ENCODE peak calls at places on chromosome 2, in nine cellular contexts. One of them, this sample, is unnamed.

GRCh38 chr2:100755441-100755840 is 64.5 kb upstream of the NPAS2 start:
- DNase-seq in CD8-positive, alpha-beta memory T cell: no peak
- DNase-seq in breast epithelium: no peak
- DNase-seq in caudate nucleus: no peak
- DNase-seq in left ventricle myocardium inferior: no peak
- DNase-seq in aorta: no peak
- DNase-seq in fibroblast of lung: peak; percentile 85
- DNase-seq in dorsolateral prefrontal cortex: no peak
- DNase-seq in cardiac muscle cell: no peak
- DNase-seq in this sample: no peak

GRCh38 chr2:121911036-121911435 is 155.6 kb downstream of the TSN start:
- DNase-seq in CD8-positive, alpha-beta memory T cell: no peak
- DNase-seq in breast epithelium: no peak
- DNase-seq in caudate nucleus: no peak
- DNase-seq in left ventricle myocardium inferior: no peak
- DNase-seq in aorta: no peak
- DNase-seq in fibroblast of lung: no peak
- DNase-seq in dorsolateral prefrontal cortex: no peak
- DNase-seq in cardiac muscle cell: no peak
- DNase-seq in this sample: no peak

GRCh38 chr2:941811-942360 is 8.8 kb upstream of the SNTG2 start:
- DNase-seq in CD8-positive, alpha-beta memory T cell: no peak
- DNase-seq in breast epithelium: no peak
- DNase-seq in caudate nucleus: no peak
- DNase-seq in left ventricle myocardium inferior: no peak
- DNase-seq in aorta: no peak
- DNase-seq in fibroblast of lung: no peak
- DNase-seq in dorsolateral prefrontal cortex: no peak
- DNase-seq in cardiac muscle cell: no peak
- DNase-seq in this sample: no peak

GRCh38 chr2:207334631-207335371 is 169.1 kb upstream of the KLF7 start:
- DNase-seq in CD8-positive, alpha-beta memory T cell: no peak
- DNase-seq in breast epithelium: no peak
- DNase-seq in caudate nucleus: no peak
- DNase-seq in left ventricle myocardium inferior: peak; percentile 53
- DNase-seq in aorta: peak; percentile 84
- DNase-seq in fibroblast of lung: peak; percentile 100
- DNase-seq in dorsolateral prefrontal cortex: peak; percentile 43
- DNase-seq in cardiac muscle cell: peak; percentile 55
- DNase-seq in this sample: peak; percentile 36

GRCh38 chr2:110858135-110858737 is 125.9 kb downstream of the ACOXL start:
- DNase-seq in CD8-positive, alpha-beta memory T cell: peak; percentile 87
- DNase-seq in breast epithelium: no peak
- DNase-seq in caudate nucleus: no peak
- DNase-seq in left ventricle myocardium inferior: no peak
- DNase-seq in aorta: no peak
- DNase-seq in fibroblast of lung: no peak
- DNase-seq in dorsolateral prefrontal cortex: peak; percentile 10
- DNase-seq in cardiac muscle cell: no peak
- DNase-seq in this sample: no peak

GRCh38 chr2:56816666-56817065 is 632.9 kb downstream of the CCDC85A start:
- DNase-seq in CD8-positive, alpha-beta memory T cell: no peak
- DNase-seq in breast epithelium: no peak
- DNase-seq in caudate nucleus: no peak
- DNase-seq in left ventricle myocardium inferior: no peak
- DNase-seq in aorta: no peak
- DNase-seq in fibroblast of lung: no peak
- DNase-seq in dorsolateral prefrontal cortex: no peak
- DNase-seq in cardiac muscle cell: no peak
- DNase-seq in this sample: no peak

GRCh38 chr2:188869560-188869959 is 104.6 kb upstream of the COL3A1 start:
- DNase-seq in CD8-positive, alpha-beta memory T cell: no peak
- DNase-seq in breast epithelium: no peak
- DNase-seq in caudate nucleus: no peak
- DNase-seq in left ventricle myocardium inferior: no peak
- DNase-seq in aorta: peak; percentile 54
- DNase-seq in fibroblast of lung: peak; percentile 72
- DNase-seq in dorsolateral prefrontal cortex: no peak
- DNase-seq in cardiac muscle cell: peak; percentile 14
- DNase-seq in this sample: no peak

GRCh38 chr2:237673130-237673921 is 45.9 kb downstream of the LRRFIP1 start:
- DNase-seq in CD8-positive, alpha-beta memory T cell: peak; percentile 92
- DNase-seq in breast epithelium: no peak
- DNase-seq in caudate nucleus: peak; percentile 33
- DNase-seq in left ventricle myocardium inferior: peak; percentile 66
- DNase-seq in aorta: peak; percentile 89
- DNase-seq in fibroblast of lung: peak; percentile 70
- DNase-seq in dorsolateral prefrontal cortex: peak; percentile 80
- DNase-seq in cardiac muscle cell: peak; percentile 51
- DNase-seq in this sample: no peak

GRCh38 chr2:103155308-103155707 is 393.5 kb downstream of the TMEM182 start:
- DNase-seq in CD8-positive, alpha-beta memory T cell: no peak
- DNase-seq in breast epithelium: no peak
- DNase-seq in caudate nucleus: no peak
- DNase-seq in left ventricle myocardium inferior: no peak
- DNase-seq in aorta: no peak
- DNase-seq in fibroblast of lung: no peak
- DNase-seq in dorsolateral prefrontal cortex: no peak
- DNase-seq in cardiac muscle cell: no peak
- DNase-seq in this sample: no peak

GRCh38 chr2:40418614-40419013 is 33.3 kb downstream of the SLC8A1 start:
- DNase-seq in CD8-positive, alpha-beta memory T cell: no peak
- DNase-seq in breast epithelium: no peak
- DNase-seq in caudate nucleus: no peak
- DNase-seq in left ventricle myocardium inferior: no peak
- DNase-seq in aorta: no peak
- DNase-seq in fibroblast of lung: no peak
- DNase-seq in dorsolateral prefrontal cortex: no peak
- DNase-seq in cardiac muscle cell: no peak
- DNase-seq in this sample: no peak
- H3K27ac ChIP-seq in CD8-positive, alpha-beta memory T cell: no peak overlapping the region
- H3K27ac ChIP-seq in breast epithelium: no peak overlapping the region
- H3K27ac ChIP-seq in caudate nucleus: no peak overlapping the region
- H3K27ac ChIP-seq in left ventricle myocardium inferior: peak overlapping the region; percentile 71
- H3K27ac ChIP-seq in aorta: peak overlapping the region; percentile 78
- H3K27ac ChIP-seq in fibroblast of lung: no peak overlapping the region
- H3K27ac ChIP-seq in dorsolateral prefrontal cortex: no peak overlapping the region
- H3K27ac ChIP-seq in cardiac muscle cell: peak overlapping the region; percentile 75
- H3K27ac ChIP-seq in this sample: no peak overlapping the region

GRCh38 chr2:10328667-10329583 is 26.2 kb downstream of the HPCAL1 start:
- DNase-seq in CD8-positive, alpha-beta memory T cell: no peak
- DNase-seq in breast epithelium: no peak
- DNase-seq in caudate nucleus: no peak
- DNase-seq in left ventricle myocardium inferior: no peak
- DNase-seq in aorta: no peak
- DNase-seq in fibroblast of lung: no peak
- DNase-seq in dorsolateral prefrontal cortex: no peak
- DNase-seq in cardiac muscle cell: no peak
- DNase-seq in this sample: no peak

GRCh38 chr2:10325278-10326145 is 22.8 kb downstream of the HPCAL1 start:
- DNase-seq in CD8-positive, alpha-beta memory T cell: no peak
- DNase-seq in breast epithelium: no peak
- DNase-seq in caudate nucleus: no peak
- DNase-seq in left ventricle myocardium inferior: no peak
- DNase-seq in aorta: no peak
- DNase-seq in fibroblast of lung: no peak
- DNase-seq in dorsolateral prefrontal cortex: no peak
- DNase-seq in cardiac muscle cell: no peak
- DNase-seq in this sample: no peak

GRCh38 chr2:10326151-10326616 is 23.5 kb downstream of the HPCAL1 start:
- DNase-seq in CD8-positive, alpha-beta memory T cell: no peak
- DNase-seq in breast epithelium: no peak
- DNase-seq in caudate nucleus: no peak
- DNase-seq in left ventricle myocardium inferior: no peak
- DNase-seq in aorta: no peak
- DNase-seq in fibroblast of lung: no peak
- DNase-seq in dorsolateral prefrontal cortex: no peak
- DNase-seq in cardiac muscle cell: no peak
- DNase-seq in this sample: no peak

GRCh38 chr2:10327896-10328666 is 25.4 kb downstream of the HPCAL1 start:
- DNase-seq in CD8-positive, alpha-beta memory T cell: no peak
- DNase-seq in breast epithelium: no peak
- DNase-seq in caudate nucleus: no peak
- DNase-seq in left ventricle myocardium inferior: no peak
- DNase-seq in aorta: no peak
- DNase-seq in fibroblast of lung: no peak
- DNase-seq in dorsolateral prefrontal cortex: no peak
- DNase-seq in cardiac muscle cell: no peak
- DNase-seq in this sample: no peak

GRCh38 chr2:10326707-10327594 is 24.2 kb downstream of the HPCAL1 start:
- DNase-seq in CD8-positive, alpha-beta memory T cell: no peak
- DNase-seq in breast epithelium: no peak
- DNase-seq in caudate nucleus: no peak
- DNase-seq in left ventricle myocardium inferior: peak; percentile 61
- DNase-seq in aorta: no peak
- DNase-seq in fibroblast of lung: no peak
- DNase-seq in dorsolateral prefrontal cortex: peak; percentile 40
- DNase-seq in cardiac muscle cell: no peak
- DNase-seq in this sample: peak; percentile 66
- H3K27ac ChIP-seq in CD8-positive, alpha-beta memory T cell: no peak overlapping the region
- H3K27ac ChIP-seq in breast epithelium: no peak overlapping the region
- H3K27ac ChIP-seq in caudate nucleus: no peak overlapping the region
- H3K27ac ChIP-seq in left ventricle myocardium inferior: peak overlapping the region; percentile 47
- H3K27ac ChIP-seq in aorta: no peak overlapping the region
- H3K27ac ChIP-seq in fibroblast of lung: no peak overlapping the region
- H3K27ac ChIP-seq in dorsolateral prefrontal cortex: no peak overlapping the region
- H3K27ac ChIP-seq in cardiac muscle cell: no peak overlapping the region
- H3K27ac ChIP-seq in this sample: peak overlapping the region; percentile 26

DNA sequence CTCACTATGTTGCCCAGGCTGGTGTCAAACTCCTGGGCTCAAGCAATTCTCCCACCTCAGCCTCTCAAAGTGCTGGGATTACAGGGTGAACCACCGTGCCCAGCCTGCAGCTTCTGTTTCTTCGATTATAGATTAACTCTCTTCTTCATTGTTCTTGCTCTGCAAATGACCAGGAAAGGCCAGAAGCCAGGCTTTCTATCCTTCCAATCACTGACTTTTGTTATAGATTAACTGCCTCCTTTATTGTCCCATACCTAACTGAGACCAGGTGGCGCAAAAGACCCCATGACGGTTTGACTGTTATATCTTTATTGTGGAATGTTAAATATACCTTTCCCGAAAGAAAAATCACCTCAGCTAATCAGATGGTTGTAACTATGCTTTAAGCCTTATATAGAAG is 196.9 kb downstream of the MREG start:
- DNase-seq in CD8-positive, alpha-beta memory T cell: no peak
- DNase-seq in breast epithelium: no peak
- DNase-seq in caudate nucleus: no peak
- DNase-seq in left ventricle myocardium inferior: no peak
- DNase-seq in aorta: no peak
- DNase-seq in fibroblast of lung: no peak
- DNase-seq in dorsolateral prefrontal cortex: no peak
- DNase-seq in cardiac muscle cell: no peak
- DNase-seq in this sample: no peak
- H3K27ac ChIP-seq in CD8-positive, alpha-beta memory T cell: no peak overlapping the region
- H3K27ac ChIP-seq in breast epithelium: no peak overlapping the region
- H3K27ac ChIP-seq in caudate nucleus: no peak overlapping the region
- H3K27ac ChIP-seq in left ventricle myocardium inferior: peak overlapping the region; percentile 21
- H3K27ac ChIP-seq in aorta: no peak overlapping the region
- H3K27ac ChIP-seq in fibroblast of lung: no peak overlapping the region
- H3K27ac ChIP-seq in dorsolateral prefrontal cortex: no peak overlapping the region
- H3K27ac ChIP-seq in cardiac muscle cell: no peak overlapping the region
- H3K27ac ChIP-seq in this sample: no peak overlapping the region

GRCh38 chr2:216116418-216116817 is 7.3 kb downstream of the XRCC5 start:
- DNase-seq in CD8-positive, alpha-beta memory T cell: no peak
- DNase-seq in breast epithelium: no peak
- DNase-seq in caudate nucleus: no peak
- DNase-seq in left ventricle myocardium inferior: no peak
- DNase-seq in aorta: no peak
- DNase-seq in fibroblast of lung: no peak
- DNase-seq in dorsolateral prefrontal cortex: no peak
- DNase-seq in cardiac muscle cell: no peak
- DNase-seq in this sample: no peak

GRCh38 chr2:216115224-216115582 is 6.1 kb downstream of the XRCC5 start:
- DNase-seq in CD8-positive, alpha-beta memory T cell: no peak
- DNase-seq in breast epithelium: no peak
- DNase-seq in caudate nucleus: peak; percentile 44
- DNase-seq in left ventricle myocardium inferior: no peak
- DNase-seq in aorta: no peak
- DNase-seq in fibroblast of lung: peak; percentile 25
- DNase-seq in dorsolateral prefrontal cortex: no peak
- DNase-seq in cardiac muscle cell: no peak
- DNase-seq in this sample: no peak

GRCh38 chr2:216112926-216113325 is 3.8 kb downstream of the XRCC5 start:
- DNase-seq in CD8-positive, alpha-beta memory T cell: no peak
- DNase-seq in breast epithelium: no peak
- DNase-seq in caudate nucleus: no peak
- DNase-seq in left ventricle myocardium inferior: no peak
- DNase-seq in aorta: no peak
- DNase-seq in fibroblast of lung: no peak
- DNase-seq in dorsolateral prefrontal cortex: no peak
- DNase-seq in cardiac muscle cell: no peak
- DNase-seq in this sample: no peak

GRCh38 chr2:216113572-216113971 is 4.4 kb downstream of the XRCC5 start:
- DNase-seq in CD8-positive, alpha-beta memory T cell: no peak
- DNase-seq in breast epithelium: no peak
- DNase-seq in caudate nucleus: no peak
- DNase-seq in left ventricle myocardium inferior: no peak
- DNase-seq in aorta: no peak
- DNase-seq in fibroblast of lung: no peak
- DNase-seq in dorsolateral prefrontal cortex: no peak
- DNase-seq in cardiac muscle cell: no peak
- DNase-seq in this sample: no peak

DNA sequence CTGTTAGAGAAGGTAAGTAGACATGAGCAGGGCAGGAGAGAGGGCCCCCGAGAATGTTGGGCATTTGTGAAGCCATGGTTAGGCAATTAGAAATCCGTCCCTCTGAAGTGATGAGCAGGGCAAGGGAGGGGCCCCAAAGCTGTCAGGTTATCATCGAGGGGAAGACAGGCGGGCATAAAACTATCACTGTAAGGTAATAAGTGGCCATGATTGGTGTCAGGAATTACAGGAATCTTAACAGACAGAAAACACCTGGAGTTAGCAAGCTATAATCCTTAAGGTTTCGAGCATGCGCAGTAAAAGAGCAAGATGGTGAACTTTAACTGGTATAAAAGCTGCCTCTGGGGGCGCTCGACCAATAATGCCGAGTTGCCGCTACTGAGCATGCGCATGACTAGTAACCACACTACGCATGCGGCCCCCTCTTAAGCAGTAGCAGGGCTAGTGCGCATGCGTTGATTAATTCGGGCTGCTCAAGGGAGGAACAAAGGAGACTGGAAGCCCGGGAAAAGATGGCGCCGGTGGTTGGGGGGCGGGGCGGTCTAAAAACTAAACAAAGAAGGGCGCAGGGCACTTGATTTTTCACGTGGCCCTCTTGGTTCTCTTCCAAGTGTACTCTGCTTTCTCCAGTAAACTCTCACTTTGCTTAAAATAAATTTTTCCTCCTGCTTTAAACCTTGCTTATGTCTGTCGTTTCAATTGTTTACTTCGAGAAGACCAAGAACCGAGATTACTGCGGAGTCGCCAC is 5.5 kb downstream of the XRCC5 start:
- DNase-seq in CD8-positive, alpha-beta memory T cell: peak; percentile 96
- DNase-seq in breast epithelium: peak; percentile 99
- DNase-seq in caudate nucleus: peak; percentile 86
- DNase-seq in left ventricle myocardium inferior: peak; percentile 96
- DNase-seq in aorta: peak; percentile 99
- DNase-seq in fibroblast of lung: peak; percentile 96
- DNase-seq in dorsolateral prefrontal cortex: peak; percentile 93
- DNase-seq in cardiac muscle cell: peak; percentile 99
- DNase-seq in this sample: peak; percentile 98
- H3K27ac ChIP-seq in CD8-positive, alpha-beta memory T cell: peak overlapping the region; percentile 71
- H3K27ac ChIP-seq in breast epithelium: peak overlapping the region; percentile 94
- H3K27ac ChIP-seq in caudate nucleus: peak overlapping the region; percentile 94
- H3K27ac ChIP-seq in left ventricle myocardium inferior: peak overlapping the region; percentile 88
- H3K27ac ChIP-seq in aorta: peak overlapping the region; percentile 24
- H3K27ac ChIP-seq in fibroblast of lung: peak overlapping the region; percentile 79
- H3K27ac ChIP-seq in dorsolateral prefrontal cortex: peak overlapping the region; percentile 95
- H3K27ac ChIP-seq in cardiac muscle cell: peak overlapping the region; percentile 92
- H3K27ac ChIP-seq in this sample: peak overlapping the region; percentile 86